ENCODE peak calls at places on chromosome 15, in eight cellular contexts. Z is ovary; Y is heart left ventricle; J is PC-3; V is effector memory CD4-positive, alpha-beta T cell; M is CD8-positive, alpha-beta memory T cell; X is Peyer's patch; W is right cardiac atrium. P is an unnamed sample.

GRCh38 chr15:81160312-81161214 is 26.5 kb downstream of the CFAP161 start:
- DNase-seq in M (no peak), Z (peak; percentile 53), X (no peak), V (no peak), J (no peak), Y (peak; percentile 74), W (peak; percentile 84), P (no peak)

GRCh38 chr15:68561901-68562300 is 16.9 kb upstream of the CORO2B start:
- DNase-seq in M (no peak), X (no peak), Y (no peak), W (no peak), J (no peak), Z (no peak), V (no peak), P (no peak)

GRCh38 chr15:53446376-53446775 is 313.1 kb downstream of the WDR72 start:
- DNase-seq in Z (no peak), X (no peak), W (no peak), Y (no peak), M (no peak), V (no peak), J (no peak), P (no peak)

GRCh38 chr15:95085056-95085455 is 853.7 kb downstream of the MCTP2 start:
- DNase-seq in J (no peak), V (no peak), Z (no peak), Y (no peak), W (no peak), X (no peak), M (no peak), P (no peak)

GRCh38 chr15:50857763-50858162 is 50.7 kb upstream of the AP4E1 start:
- DNase-seq in Z (no peak), Y (no peak), W (no peak), X (no peak), M (no peak), J (no peak), V (no peak), P (no peak)

GRCh38 chr15:92843326-92843725 is 56.8 kb upstream of the CHD2 start:
- DNase-seq in V (no peak), J (no peak), W (no peak), X (no peak), M (no peak), Z (no peak), Y (no peak), P (no peak)

GRCh38 chr15:98853593-98854420 is 153.8 kb downstream of the PGPEP1L start:
- DNase-seq in Y (no peak), M (no peak), J (peak; percentile 33), V (no peak), X (no peak), Z (no peak), W (peak; percentile 56), P (no peak)

GRCh38 chr15:81166949-81167816 is 29.5 kb upstream of the IL16 start:
- DNase-seq in J (no peak), W (no peak), V (no peak), Y (no peak), X (no peak), M (no peak), Z (no peak), P (no peak)

GRCh38 chr15:37900286-37901221 is 33.9 kb upstream of the TMCO5A start:
- DNase-seq in Z (no peak), M (no peak), J (peak; percentile 87), Y (no peak), V (no peak), X (no peak), W (no peak), P (no peak)

GRCh38 chr15:39587291-39587909 is 6.5 kb downstream of the THBS1 start:
- DNase-seq in W (no peak), Z (no peak), Y (no peak), M (no peak), V (no peak), J (no peak), X (no peak), P (no peak)

GRCh38 chr15:32957219-32957618 is 237.3 kb downstream of the FMN1 start:
- DNase-seq in J (peak; percentile 48), Z (no peak), X (no peak), V (no peak), Y (no peak), M (no peak), W (no peak), P (no peak)

GRCh38 chr15:58332676-58333400 is 99.0 kb upstream of the LIPC start:
- DNase-seq in Z (no peak), M (no peak), Y (no peak), X (no peak), V (no peak), W (no peak), J (peak; percentile 85), P (no peak)

GRCh38 chr15:69834756-69835155 is 263.0 kb downstream of the TLE3 start:
- DNase-seq in X (no peak), W (no peak), M (no peak), Y (no peak), V (no peak), J (no peak), Z (no peak), P (no peak)

GRCh38 chr15:49370782-49371181 is 52.3 kb upstream of the FGF7 start:
- DNase-seq in W (no peak), X (no peak), Z (no peak), M (no peak), Y (no peak), J (peak; percentile 52), V (no peak), P (no peak)

GRCh38 chr15:37061996-37062395 is 38.4 kb downstream of the MEIS2 start:
- DNase-seq in J (peak; percentile 73), X (no peak), V (no peak), W (peak; percentile 6), Y (no peak), M (no peak), Z (no peak), P (no peak)

GRCh38 chr15:32729700-32730099 is 11.9 kb downstream of the GREM1 start:
- DNase-seq in Z (no peak), J (no peak), W (no peak), M (no peak), Y (no peak), X (no peak), V (no peak), P (no peak)

GRCh38 chr15:86572368-86572841 is 492.7 kb downstream of the AGBL1 start:
- DNase-seq in W (no peak), V (no peak), Z (no peak), Y (no peak), M (no peak), X (no peak), J (no peak), P (no peak)

GRCh38 chr15:24745276-24745675 is 69.7 kb downstream of the NPAP1 start:
- DNase-seq in W (no peak), Z (no peak), X (no peak), Y (no peak), J (no peak), M (no peak), V (no peak), P (no peak)
- H3K9me3 ChIP-seq in W (no peaks in the 10 kb centered on the region), Z (peaks cover 3% of the 10 kb centered on the region), X (peaks cover 5% of the 10 kb centered on the region), Y (no peaks in the 10 kb centered on the region), J (peaks cover 9% of the 10 kb centered on the region), M (no peaks in the 10 kb centered on the region), V (peaks cover 3% of the 10 kb centered on the region), P (peaks cover 25% of the 10 kb centered on the region)

GRCh38 chr15:85382942-85383341 is 2.5 kb downstream of the AKAP13 start:
- DNase-seq in Z (no peak), J (no peak), M (no peak), V (no peak), W (no peak), Y (no peak), X (no peak), P (no peak)
- H3K4me3 ChIP-seq in Z (no peak overlapping the region), J (peak overlapping the region; percentile 78), M (no peak overlapping the region), V (no peak overlapping the region), W (peak overlapping the region; percentile 93), Y (peak overlapping the region; percentile 94), X (no peak overlapping the region), P (no peak overlapping the region)

GRCh38 chr15:78034495-78035191 is 42.9 kb downstream of the TBC1D2B start:
- DNase-seq in Y (peak; percentile 38), M (peak; percentile 63), W (no peak), V (peak; percentile 60), J (no peak), Z (no peak), X (peak; percentile 78), P (no peak)
- H3K4me1 ChIP-seq in Y (peaks cover 38% of the 10 kb centered on the region), M (peaks cover 64% of the 10 kb centered on the region), W (peaks cover 12% of the 10 kb centered on the region), V (peaks cover 61% of the 10 kb centered on the region), J (no peaks in the 10 kb centered on the region), Z (peaks cover 12% of the 10 kb centered on the region), X (no peaks in the 10 kb centered on the region), P (peaks cover 27% of the 10 kb centered on the region)

GRCh38 chr15:28915935-28916334 is 30.2 kb downstream of the APBA2 start:
- DNase-seq in M (no peak), W (no peak), Y (no peak), X (no peak), V (no peak), Z (no peak), J (no peak), P (no peak)

GRCh38 chr15:28919201-28919627 is 33.4 kb downstream of the APBA2 start:
- DNase-seq in J (peak; percentile 43), W (no peak), Y (no peak), Z (no peak), X (peak; percentile 21), V (no peak), M (no peak), P (no peak)

GRCh38 chr15:28919679-28920655 is 34.2 kb downstream of the APBA2 start:
- DNase-seq in J (no peak), M (no peak), Y (no peak), X (no peak), W (no peak), V (no peak), Z (no peak), P (no peak)

GRCh38 chr15:28918141-28918983 is 32.6 kb downstream of the APBA2 start:
- DNase-seq in W (no peak), X (no peak), Y (no peak), J (no peak), V (no peak), M (no peak), Z (no peak), P (no peak)

GRCh38 chr15:28917791-28918140 is 32.0 kb downstream of the APBA2 start:
- DNase-seq in J (no peak), X (no peak), M (no peak), V (no peak), Y (no peak), Z (no peak), W (no peak), P (no peak)
- H3K9me3 ChIP-seq in J (no peaks in the 10 kb centered on the region), X (no peaks in the 10 kb centered on the region), M (no peaks in the 10 kb centered on the region), V (no peaks in the 10 kb centered on the region), Y (no peaks in the 10 kb centered on the region), Z (no peaks in the 10 kb centered on the region), W (no peaks in the 10 kb centered on the region), P (no peaks in the 10 kb centered on the region)